ENCODE peak calls at places on chromosome 7, in nine cellular contexts. M, T, V, W, P, F, U, G and A are unnamed samples.

GRCh38 chr7:84025332-84025927 is 169.2 kb downstream of the SEMA3A start:
- DNase-seq in M (peak), T (peak), V (no peak), W (peak), P (peak), F (no peak), U (no peak), G (no peak), A (no peak)

GRCh38 chr7:30451539-30452277 is 26.9 kb downstream of the NOD1 start:
- DNase-seq in M (no peak), T (no peak), V (no peak), W (no peak), P (no peak), F (no peak), U (no peak), G (no peak), A (no peak)

GRCh38 chr7:69564454-69565417 is 33.5 kb upstream of the AUTS2 start:
- DNase-seq in M (no peak), T (no peak), V (no peak), W (no peak), P (no peak), F (no peak), U (peak), G (no peak), A (no peak)

GRCh38 chr7:47852330-47853245 is 95.7 kb downstream of the PKD1L1 start:
- DNase-seq in M (no peak), T (peak), V (no peak), W (peak), P (peak), F (no peak), U (no peak), G (no peak), A (no peak)

GRCh38 chr7:144057954-144058353 is 9.2 kb downstream of the OR2A5 start:
- DNase-seq in M (peak), T (peak), V (no peak), W (no peak), P (peak), F (no peak), U (no peak), G (no peak), A (no peak)

GRCh38 chr7:42978496-42978895 is 46.3 kb downstream of the MRPL32 start:
- DNase-seq in M (no peak), T (no peak), V (no peak), W (no peak), P (no peak), F (no peak), U (no peak), G (no peak), A (no peak)

GRCh38 chr7:27184342-27185012 is 555 bp downstream of the HOXA11 start:
- DNase-seq in M (no peak), T (peak), V (no peak), W (peak), P (peak), F (no peak), U (no peak), G (no peak), A (peak)

GRCh38 chr7:105677803-105678583 is 96.7 kb upstream of the EFCAB10 start:
- DNase-seq in M (no peak), T (no peak), V (peak), W (no peak), P (no peak), F (no peak), U (peak), G (peak), A (peak)

GRCh38 chr7:151191544-151191943 is 4.5 kb upstream of the ASB10 start:
- DNase-seq in M (no peak), T (no peak), V (no peak), W (no peak), P (no peak), F (no peak), U (no peak), G (no peak), A (no peak)